ENCODE peak calls at places on chromosomes 1 and 21, in seven cellular contexts. One of them, this sample, is unnamed.

GRCh38 chr1:242784074-242784473 is 259.6 kb upstream of the PLD5 start:
- DNase-seq in fibroblast of the conjunctiva: no peak
- DNase-seq in nephron progenitor cell: no peak
- DNase-seq in GF-D8: no peak
- DNase-seq in activated T-helper 1 cell treated with Interleukin-2 at 50 U/mL for 16 hours: no peak
- DNase-seq in glutamatergic neuron: no peak
- DNase-seq in ELR: no peak
- DNase-seq in this sample: no peak

GRCh38 chr1:154589780-154590179 is 18.2 kb downstream of the ADAR start:
- DNase-seq in fibroblast of the conjunctiva: no peak
- DNase-seq in nephron progenitor cell: no peak
- DNase-seq in GF-D8: no peak
- DNase-seq in activated T-helper 1 cell treated with Interleukin-2 at 50 U/mL for 16 hours: no peak
- DNase-seq in glutamatergic neuron: no peak
- DNase-seq in ELR: peak; percentile 19
- DNase-seq in this sample: no peak

GRCh38 chr1:53693361-53693760 is 45.6 kb downstream of the GLIS1 start:
- DNase-seq in fibroblast of the conjunctiva: no peak
- DNase-seq in nephron progenitor cell: no peak
- DNase-seq in GF-D8: no peak
- DNase-seq in activated T-helper 1 cell treated with Interleukin-2 at 50 U/mL for 16 hours: no peak
- DNase-seq in glutamatergic neuron: no peak
- DNase-seq in ELR: peak; percentile 22
- DNase-seq in this sample: no peak

GRCh38 chr1:46039571-46040052 is 92.8 kb downstream of the PIK3R3 start:
- DNase-seq in fibroblast of the conjunctiva: peak; percentile 23
- DNase-seq in nephron progenitor cell: no peak
- DNase-seq in GF-D8: peak; percentile 23
- DNase-seq in activated T-helper 1 cell treated with Interleukin-2 at 50 U/mL for 16 hours: no peak
- DNase-seq in glutamatergic neuron: no peak
- DNase-seq in ELR: no peak
- DNase-seq in this sample: no peak

GRCh38 chr1:55679971-55680370 is 464.8 kb upstream of the USP24 start:
- DNase-seq in fibroblast of the conjunctiva: no peak
- DNase-seq in nephron progenitor cell: no peak
- DNase-seq in GF-D8: no peak
- DNase-seq in activated T-helper 1 cell treated with Interleukin-2 at 50 U/mL for 16 hours: no peak
- DNase-seq in glutamatergic neuron: no peak
- DNase-seq in ELR: no peak
- DNase-seq in this sample: no peak

GRCh38 chr1:206117151-206117948 is at the start of gene AVPR1B:
- DNase-seq in fibroblast of the conjunctiva: no peak
- DNase-seq in nephron progenitor cell: peak; percentile 81
- DNase-seq in GF-D8: no peak
- DNase-seq in activated T-helper 1 cell treated with Interleukin-2 at 50 U/mL for 16 hours: no peak
- DNase-seq in glutamatergic neuron: peak; percentile 60
- DNase-seq in ELR: peak; percentile 42
- DNase-seq in this sample: peak; percentile 60

GRCh38 chr1:67489643-67490042 is 59.4 kb upstream of the SERBP1 start:
- DNase-seq in fibroblast of the conjunctiva: peak; percentile 4
- DNase-seq in nephron progenitor cell: no peak
- DNase-seq in GF-D8: no peak
- DNase-seq in activated T-helper 1 cell treated with Interleukin-2 at 50 U/mL for 16 hours: no peak
- DNase-seq in glutamatergic neuron: no peak
- DNase-seq in ELR: peak; percentile 17
- DNase-seq in this sample: no peak

GRCh38 chr21:38990424-38990794 is 184.7 kb downstream of the ETS2 start:
- DNase-seq in fibroblast of the conjunctiva: no peak
- DNase-seq in nephron progenitor cell: peak; percentile 46
- DNase-seq in GF-D8: no peak
- DNase-seq in activated T-helper 1 cell treated with Interleukin-2 at 50 U/mL for 16 hours: no peak
- DNase-seq in glutamatergic neuron: no peak
- DNase-seq in ELR: peak; percentile 6
- DNase-seq in this sample: no peak

GRCh38 chr1:50422675-50422945 is 633 bp downstream of the DMRTA2 start:
- DNase-seq in fibroblast of the conjunctiva: no peak
- DNase-seq in nephron progenitor cell: peak; percentile 40
- DNase-seq in GF-D8: no peak
- DNase-seq in activated T-helper 1 cell treated with Interleukin-2 at 50 U/mL for 16 hours: no peak
- DNase-seq in glutamatergic neuron: no peak
- DNase-seq in ELR: no peak
- DNase-seq in this sample: no peak

GRCh38 chr1:175338447-175339135 is 146.0 kb upstream of the KIAA0040 start:
- DNase-seq in fibroblast of the conjunctiva: no peak
- DNase-seq in nephron progenitor cell: peak; percentile 64
- DNase-seq in GF-D8: no peak
- DNase-seq in activated T-helper 1 cell treated with Interleukin-2 at 50 U/mL for 16 hours: peak; percentile 28
- DNase-seq in glutamatergic neuron: peak; percentile 78
- DNase-seq in ELR: peak; percentile 15
- DNase-seq in this sample: peak; percentile 85

GRCh38 chr1:28208818-28209441 is 23.9 kb downstream of the DNAJC8 start:
- DNase-seq in fibroblast of the conjunctiva: peak; percentile 58
- DNase-seq in nephron progenitor cell: peak; percentile 40
- DNase-seq in GF-D8: peak; percentile 45
- DNase-seq in activated T-helper 1 cell treated with Interleukin-2 at 50 U/mL for 16 hours: no peak
- DNase-seq in glutamatergic neuron: peak; percentile 61
- DNase-seq in ELR: peak; percentile 72
- DNase-seq in this sample: peak; percentile 61

GRCh38 chr1:93559045-93559444 is 111.1 kb downstream of the FNBP1L start:
- DNase-seq in fibroblast of the conjunctiva: no peak
- DNase-seq in nephron progenitor cell: no peak
- DNase-seq in GF-D8: peak; percentile 51
- DNase-seq in activated T-helper 1 cell treated with Interleukin-2 at 50 U/mL for 16 hours: no peak
- DNase-seq in glutamatergic neuron: no peak
- DNase-seq in ELR: no peak
- DNase-seq in this sample: no peak

This sample was measured in WTC11.